ENCODE peak calls at places on chromosomes 7 and 10, in four cellular contexts. V is left ventricle myocardium inferior, F is stomach, U is lower leg skin. Q is an unnamed sample.

GRCh38 chr7:119397156-119397555 is 875.8 kb upstream of the KCND2 start:
- DNase-seq in V (no peak), F (no peak), U (no peak), Q (no peak)

GRCh38 chr7:79420464-79420863 is 33.0 kb downstream of the MAGI2 start:
- DNase-seq in V (no peak), F (no peak), U (no peak), Q (no peak)

GRCh38 chr7:127824682-127825081 is 172.7 kb downstream of the SND1 start:
- DNase-seq in V (no peak), F (no peak), U (no peak), Q (no peak)

GRCh38 chr7:36790280-36790679 is 66.0 kb upstream of the AOAH start:
- DNase-seq in V (no peak), F (no peak), U (no peak), Q (no peak)

GRCh38 chr7:89623018-89623672 is 531.1 kb upstream of the STEAP1 start:
- DNase-seq in V (no peak), F (no peak), U (no peak), Q (no peak)

GRCh38 chr10:10353326-10353725 is 664.3 kb upstream of the CELF2 start:
- DNase-seq in V (no peak), F (no peak), U (no peak), Q (no peak)

GRCh38 chr7:25098096-25099046 is 26.7 kb downstream of the CYCS start:
- DNase-seq in V (no peak), F (peak), U (peak), Q (no peak)

GRCh38 chr7:111668711-111669110 is 106.4 kb upstream of the IMMP2L start:
- DNase-seq in V (no peak), F (no peak), U (no peak), Q (no peak)

GRCh38 chr10:48981310-48981907 is 41.8 kb upstream of the LRRC18 start:
- DNase-seq in V (peak), F (peak), U (peak), Q (no peak)

GRCh38 chr7:79063019-79063698 is 390.3 kb downstream of the MAGI2 start:
- DNase-seq in V (no peak), F (no peak), U (no peak), Q (no peak)

GRCh38 chr10:132273966-132274365 is 33.8 kb downstream of the STK32C start:
- DNase-seq in V (no peak), F (no peak), U (no peak), Q (no peak)

GRCh38 chr7:150990416-150991186 is at the start of gene NOS3:
- DNase-seq in V (no peak), F (no peak), U (no peak), Q (no peak)

GRCh38 chr7:47453093-47454056 is 128.5 kb downstream of the TNS3 start:
- DNase-seq in V (peak), F (peak), U (peak), Q (peak)

GRCh38 chr10:102426803-102427287 is 5.5 kb downstream of the CUEDC2 start:
- DNase-seq in V (no peak), F (no peak), U (no peak), Q (no peak)

GRCh38 chr7:67696878-67697277 is 700.2 kb downstream of the TYW1 start:
- DNase-seq in V (no peak), F (no peak), U (no peak), Q (no peak)

GRCh38 chr10:92689663-92690210 is at the start of gene HHEX:
- DNase-seq in V (peak), F (peak), U (peak), Q (no peak)

GRCh38 chr10:24207781-24208611 is 942 bp upstream of the KIAA1217 start:
- DNase-seq in V (peak), F (peak), U (peak), Q (peak)

GRCh38 chr10:63666836-63667383 is 145.7 kb downstream of the REEP3 start:
- DNase-seq in V (no peak), F (no peak), U (no peak), Q (no peak)

GRCh38 chr10:59991661-59992060 is 85.3 kb upstream of the CCDC6 start:
- DNase-seq in V (no peak), F (peak), U (no peak), Q (no peak)

GRCh38 chr7:31890751-31891150 is 179.5 kb downstream of the PDE1C start:
- DNase-seq in V (no peak), F (no peak), U (no peak), Q (no peak)

GRCh38 chr10:73493781-73494180 is 2.0 kb downstream of the PPP3CB start:
- DNase-seq in V (no peak), F (no peak), U (no peak), Q (no peak)

GRCh38 chr7:141575654-141576448 is 24.6 kb downstream of the AGK start:
- DNase-seq in V (no peak), F (no peak), U (no peak), Q (no peak)

GRCh38 chr7:32495298-32496051 is at the start of gene AVL9:
- DNase-seq in V (peak), F (peak), U (peak), Q (peak)

GRCh38 chr7:12801107-12801506 is 113.7 kb downstream of the ARL4A start:
- DNase-seq in V (no peak), F (peak), U (no peak), Q (no peak)

GRCh38 chr7:98051118-98051744 is 55.4 kb upstream of the LMTK2 start:
- DNase-seq in V (no peak), F (peak), U (no peak), Q (no peak)

GRCh38 chr10:4181690-4182089 is 396.7 kb upstream of the KLF6 start:
- DNase-seq in V (no peak), F (no peak), U (no peak), Q (no peak)
- H3K4me3 ChIP-seq in V (no peak), F (no peak), U (no peak), Q (no peak)

GRCh38 chr7:70574314-70574713 is 557.6 kb upstream of the GALNT17 start:
- DNase-seq in V (no peak), F (no peak), U (no peak), Q (no peak)
- H3K4me3 ChIP-seq in V (no peak), F (no peak), U (no peak), Q (no peak)

GRCh38 chr7:72453436-72453835 is 41.3 kb upstream of the CALN1 start:
- DNase-seq in V (no peak), F (no peak), U (no peak), Q (no peak)
- H3K4me3 ChIP-seq in V (no peak), F (no peak), U (no peak), Q (no peak)

GRCh38 chr7:45582868-45583277 is 8.7 kb downstream of the ADCY1 start:
- DNase-seq in V (no peak), F (no peak), U (no peak), Q (no peak)

GRCh38 chr7:45584261-45585210 is 10.4 kb downstream of the ADCY1 start:
- DNase-seq in V (no peak), F (no peak), U (no peak), Q (no peak)

GRCh38 chr7:45581271-45581780 is 7.2 kb downstream of the ADCY1 start:
- DNase-seq in V (no peak), F (peak), U (no peak), Q (no peak)

GRCh38 chr7:45582136-45582742 is 8.1 kb downstream of the ADCY1 start:
- DNase-seq in V (no peak), F (peak), U (no peak), Q (no peak)

GRCh38 chr7:45583296-45583695 is 9.1 kb downstream of the ADCY1 start:
- DNase-seq in V (no peak), F (no peak), U (no peak), Q (no peak)
- H3K4me3 ChIP-seq in V (no peak), F (no peak), U (no peak), Q (no peak)

GRCh38 chr10:45592432-45592831 is 80.1 kb downstream of the ZFAND4 start:
- DNase-seq in V (no peak), F (no peak), U (no peak), Q (no peak)
- H3K4me3 ChIP-seq in V (peak), F (no peak), U (no peak), Q (no peak)

GRCh38 chr7:122301858-122302745 is 2.4 kb downstream of the FEZF1 start:
- DNase-seq in V (no peak), F (no peak), U (no peak), Q (no peak)
- H3K4me3 ChIP-seq in V (no peak), F (no peak), U (no peak), Q (no peak)

DNA sequence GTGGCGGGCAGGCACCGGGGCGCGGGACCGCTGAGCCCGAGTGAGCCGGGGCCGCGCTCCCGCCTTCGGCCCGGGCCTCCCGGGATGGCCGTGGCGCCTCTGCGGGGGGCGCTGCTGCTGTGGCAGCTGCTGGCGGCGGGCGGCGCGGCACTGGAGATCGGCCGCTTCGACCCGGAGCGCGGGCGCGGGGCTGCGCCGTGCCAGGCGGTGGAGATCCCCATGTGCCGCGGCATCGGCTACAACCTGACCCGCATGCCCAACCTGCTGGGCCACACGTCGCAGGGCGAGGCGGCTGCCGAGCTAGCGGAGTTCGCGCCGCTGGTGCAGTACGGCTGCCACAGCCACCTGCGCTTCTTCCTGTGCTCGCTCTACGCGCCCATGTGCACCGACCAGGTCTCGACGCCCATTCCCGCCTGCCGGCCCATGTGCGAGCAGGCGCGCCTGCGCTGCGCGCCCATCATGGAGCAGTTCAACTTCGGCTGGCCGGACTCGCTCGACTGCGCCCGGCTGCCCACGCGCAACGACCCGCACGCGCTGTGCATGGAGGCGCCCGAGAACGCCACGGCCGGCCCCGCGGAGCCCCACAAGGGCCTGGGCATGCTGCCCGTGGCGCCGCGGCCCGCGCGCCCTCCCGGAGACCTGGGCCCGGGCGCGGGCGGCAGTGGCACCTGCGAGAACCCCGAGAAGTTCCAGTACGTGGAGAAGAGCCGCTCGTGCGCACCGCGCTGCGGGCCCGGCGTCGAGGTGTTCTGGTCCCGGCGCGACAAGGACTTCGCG is 534 bp downstream of the FZD9 start:
- DNase-seq in V (no peak), F (no peak), U (no peak), Q (no peak)
- H3K4me3 ChIP-seq in V (peak), F (peak), U (no peak), Q (no peak)

DNA sequence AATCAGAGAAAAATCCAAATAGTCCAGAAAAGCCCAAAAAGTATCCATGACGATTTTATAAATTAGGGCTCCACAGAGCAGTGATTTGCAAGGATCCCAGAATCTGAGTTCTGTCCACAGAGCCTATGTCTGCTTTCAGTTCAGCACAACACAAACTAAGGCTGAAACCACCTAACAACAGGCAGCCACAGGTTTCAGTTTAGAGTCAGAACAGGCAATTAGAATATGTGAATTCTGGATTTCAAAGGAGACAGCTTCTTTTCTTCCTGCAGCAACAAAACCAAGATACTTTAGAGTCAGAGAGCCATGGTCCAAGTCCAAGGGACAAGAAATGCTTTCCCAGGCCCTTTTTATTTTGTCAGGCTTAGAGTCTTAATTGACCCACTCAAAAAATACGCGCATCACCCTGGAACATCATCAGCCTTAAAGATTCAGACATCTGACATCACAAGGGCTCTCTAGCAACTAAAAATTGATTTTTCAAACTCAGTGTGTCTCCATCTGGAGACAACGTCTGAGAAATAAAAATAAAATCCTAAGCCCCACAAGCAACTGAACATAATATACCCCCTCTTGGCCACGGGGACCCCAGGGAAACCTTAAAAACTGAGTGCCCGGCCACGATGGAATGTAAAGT is 23.7 kb downstream of the IFIT3 start:
- DNase-seq in V (no peak), F (no peak), U (no peak), Q (no peak)
- H3K4me3 ChIP-seq in V (peak), F (no peak), U (no peak), Q (no peak)

GRCh38 chr7:1918881-1919525 is 248.9 kb downstream of the ELFN1 start:
- DNase-seq in V (no peak), F (no peak), U (no peak), Q (no peak)

GRCh38 chr7:1920886-1921285 is 250.8 kb downstream of the ELFN1 start:
- DNase-seq in V (no peak), F (no peak), U (no peak), Q (no peak)

GRCh38 chr7:1920266-1920681 is 250.2 kb downstream of the ELFN1 start:
- DNase-seq in V (no peak), F (no peak), U (no peak), Q (no peak)

GRCh38 chr7:1918063-1918645 is 248.1 kb downstream of the ELFN1 start:
- DNase-seq in V (no peak), F (no peak), U (no peak), Q (no peak)

DNA sequence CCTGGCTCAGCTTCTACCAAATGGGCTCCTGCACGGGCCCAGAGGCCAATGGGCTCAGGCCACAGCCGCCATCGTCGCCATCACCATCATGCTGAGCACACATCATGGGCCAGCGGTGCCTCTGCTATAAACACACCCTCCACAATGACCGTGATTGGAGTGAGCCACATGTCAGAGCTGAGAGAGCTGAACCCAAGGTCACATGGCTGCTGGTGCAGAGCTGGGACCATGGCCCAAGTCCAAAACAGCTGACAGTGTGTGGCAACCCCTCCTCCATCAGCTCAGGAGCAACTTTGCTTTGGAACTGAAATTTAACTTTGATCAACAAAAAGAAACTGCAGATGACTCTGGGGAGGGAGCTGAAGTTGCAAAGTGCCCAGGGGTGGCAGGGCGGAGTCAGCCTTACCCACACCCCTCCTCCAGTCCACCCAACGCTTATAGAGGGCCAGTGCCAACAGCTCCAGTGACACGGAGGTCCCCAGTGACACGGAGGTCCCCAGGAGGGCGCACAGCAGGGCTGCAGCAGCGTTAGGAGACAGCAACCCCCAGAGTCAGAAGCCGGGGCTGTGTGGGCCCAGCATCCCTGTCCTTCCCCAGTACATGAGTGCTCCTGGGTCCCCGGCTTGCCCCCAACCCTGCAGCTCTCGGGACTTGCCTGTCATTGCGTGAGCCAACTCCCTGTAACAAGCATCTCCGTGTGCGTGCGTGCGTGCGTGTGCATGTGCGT is 249.6 kb downstream of the ELFN1 start:
- DNase-seq in V (peak), F (peak), U (no peak), Q (no peak)
- H3K4me3 ChIP-seq in V (no peak), F (no peak), U (no peak), Q (no peak)

Q was measured in right atrium auricular region.